ENCODE peak calls at places on chromosome 18, in eight cellular contexts. Y is cardiac fibroblast, S is HFF-Myc, C is ascending aorta, B is nephron progenitor cell, L is Caco-2, T is neural crest cell, N is lower lobe of right lung. F is an unnamed sample.

GRCh38 chr18:78641689-78642231 is 337.9 kb upstream of the SALL3 start:
- DNase-seq in C (no peak), L (no peak), T (no peak), N (no peak), S (no peak), Y (no peak), B (no peak), F (no peak)

GRCh38 chr18:73316513-73316912 is 448.7 kb upstream of the NETO1 start:
- DNase-seq in T (no peak), L (no peak), S (no peak), B (no peak), C (no peak), Y (no peak), N (no peak), F (no peak)

GRCh38 chr18:54947115-54947514 is 12.1 kb downstream of the CCDC68 start:
- DNase-seq in S (no peak), L (no peak), N (no peak), T (no peak), B (no peak), Y (peak), C (no peak), F (no peak)

GRCh38 chr18:67731853-67732252 is 215.3 kb upstream of the DSEL start:
- DNase-seq in B (no peak), L (no peak), C (no peak), T (no peak), N (no peak), Y (no peak), S (no peak), F (peak)

GRCh38 chr18:13276530-13277520 is 58.3 kb downstream of the LDLRAD4 start:
- DNase-seq in Y (no peak), S (no peak), B (no peak), N (no peak), T (no peak), C (no peak), L (no peak), F (no peak)

GRCh38 chr18:39380823-39381222 is 1815.2 kb upstream of the CELF4 start:
- DNase-seq in N (no peak), L (no peak), C (no peak), T (no peak), S (no peak), B (no peak), Y (no peak), F (no peak)

GRCh38 chr18:79580481-79581171 is 99.0 kb upstream of the CTDP1 start:
- DNase-seq in N (peak), C (no peak), Y (no peak), L (no peak), B (no peak), T (no peak), S (no peak), F (no peak)

GRCh38 chr18:14074187-14074586 is 58.0 kb downstream of the ZNF519 start:
- DNase-seq in S (no peak), Y (no peak), B (no peak), T (no peak), L (peak), N (no peak), C (no peak), F (no peak)

GRCh38 chr18:62596145-62597005 is 73.5 kb downstream of the ZCCHC2 start:
- DNase-seq in B (peak), T (peak), Y (no peak), S (no peak), L (no peak), C (no peak), N (no peak), F (no peak)

GRCh38 chr18:69495338-69495737 is 94.7 kb downstream of the DOK6 start:
- DNase-seq in C (no peak), S (no peak), Y (no peak), B (no peak), T (no peak), L (no peak), N (no peak), F (no peak)

GRCh38 chr18:31606265-31606664 is 14.6 kb downstream of the TTR start:
- DNase-seq in Y (no peak), S (no peak), L (no peak), B (no peak), T (no peak), N (no peak), C (no peak), F (no peak)

GRCh38 chr18:10306779-10307178 is 147.7 kb upstream of the APCDD1 start:
- DNase-seq in N (no peak), Y (no peak), S (no peak), T (no peak), C (no peak), B (no peak), L (no peak), F (no peak)

GRCh38 chr18:13539843-13540535 is 186.4 kb downstream of the FAM210A start:
- DNase-seq in L (no peak), N (no peak), S (no peak), C (no peak), B (no peak), T (no peak), Y (no peak), F (no peak)

GRCh38 chr18:48249841-48250240 is 159.3 kb downstream of the ZBTB7C start:
- DNase-seq in L (no peak), N (no peak), T (no peak), B (no peak), C (no peak), Y (no peak), S (no peak), F (no peak)

GRCh38 chr18:59056706-59057492 is 82.8 kb upstream of the SEC11C start:
- DNase-seq in Y (peak), C (no peak), N (no peak), T (peak), L (no peak), S (peak), B (peak), F (peak)

GRCh38 chr18:59052965-59053960 is 86.4 kb upstream of the SEC11C start:
- DNase-seq in N (no peak), B (no peak), L (peak), C (no peak), T (no peak), Y (peak), S (no peak), F (no peak)

GRCh38 chr18:59054892-59055291 is 84.8 kb upstream of the SEC11C start:
- DNase-seq in L (no peak), N (no peak), Y (peak), B (no peak), S (no peak), T (no peak), C (peak), F (no peak)

GRCh38 chr18:59057493-59057795 is 82.2 kb upstream of the SEC11C start:
- DNase-seq in L (no peak), C (no peak), B (no peak), S (no peak), T (no peak), N (no peak), Y (no peak), F (no peak)

DNA sequence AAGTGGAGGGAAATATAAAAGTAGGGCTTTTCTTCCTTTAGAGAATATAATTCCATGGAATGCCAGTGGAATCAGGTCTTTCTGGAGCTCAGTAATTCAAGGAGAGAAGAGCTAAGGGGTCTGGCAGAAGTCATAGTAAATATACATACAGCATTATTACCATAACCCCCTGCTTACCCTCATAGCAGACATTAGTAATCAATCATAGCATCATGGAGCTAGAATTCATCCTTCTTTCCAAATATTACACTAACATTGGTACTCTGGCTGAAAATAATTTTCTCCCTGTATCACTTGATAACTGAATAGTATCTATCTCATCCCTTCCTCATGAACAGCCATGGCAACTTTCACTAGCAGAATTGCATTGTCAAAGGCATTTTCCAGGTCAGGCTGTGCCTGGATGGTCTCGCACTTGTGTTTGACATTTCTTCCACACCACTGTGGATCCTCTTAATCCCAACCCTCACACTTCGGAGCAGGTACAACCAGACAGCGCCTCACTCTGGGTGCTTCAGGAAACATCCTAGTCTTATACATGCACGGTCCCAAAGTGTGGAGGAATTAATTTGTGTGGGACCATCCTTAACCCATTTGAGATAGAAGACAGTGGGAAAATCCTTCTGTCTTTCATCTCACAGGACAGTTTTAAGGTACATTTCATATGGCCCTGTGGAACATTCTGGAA is 84.2 kb upstream of the SEC11C start:
- DNase-seq in S (no peak), L (no peak), C (no peak), N (no peak), B (no peak), T (no peak), Y (peak), F (no peak)
- TF ChIP-seq CTCF in S (peak), L (no peak), C (peak), N (no peak), B (no peak), T (peak), Y (peak), F (no peak)

GRCh38 chr18:11761553-11761952 is 72.5 kb downstream of the GNAL start:
- DNase-seq in Y (no peak), B (no peak), N (no peak), S (no peak), T (no peak), L (peak), C (no peak), F (no peak)
- TF ChIP-seq CTCF in Y (peak), B (peak), N (no peak), S (no peak), T (peak), L (peak), C (no peak), F (no peak)

GRCh38 chr18:32889620-32890593 is 117.1 kb upstream of the KLHL14 start:
- DNase-seq in Y (no peak), L (no peak), T (no peak), N (no peak), B (no peak), S (no peak), C (no peak), F (no peak)

GRCh38 chr18:32891130-32891529 is 118.3 kb upstream of the KLHL14 start:
- DNase-seq in B (no peak), C (no peak), S (no peak), T (no peak), L (no peak), Y (no peak), N (no peak), F (no peak)

GRCh38 chr18:32896781-32897547 is 124.1 kb upstream of the KLHL14 start:
- DNase-seq in C (no peak), S (no peak), B (no peak), N (no peak), Y (peak), T (no peak), L (no peak), F (no peak)

GRCh38 chr18:32891797-32892196 is 119.0 kb upstream of the KLHL14 start:
- DNase-seq in L (no peak), T (no peak), Y (no peak), C (no peak), N (no peak), B (no peak), S (no peak), F (no peak)

DNA sequence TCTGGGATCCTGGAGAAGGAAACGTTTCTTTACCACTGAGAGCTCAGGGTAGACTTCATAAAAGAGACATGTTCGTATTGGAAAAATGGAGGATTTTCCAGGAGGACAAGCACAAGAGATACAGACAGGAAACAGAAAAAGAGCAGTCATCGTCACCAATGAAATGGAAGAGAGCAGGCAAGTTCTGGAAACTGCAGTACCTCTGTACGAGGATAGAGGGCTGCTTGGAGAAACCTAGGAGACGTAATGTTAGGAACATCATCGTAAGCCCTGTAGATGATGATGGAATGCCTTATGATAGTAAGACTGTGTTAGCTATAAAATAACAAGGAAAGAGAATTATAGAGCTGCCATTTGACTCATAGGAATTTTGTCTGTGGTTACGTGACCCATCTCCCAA is 121.1 kb upstream of the KLHL14 start:
- DNase-seq in Y (no peak), S (no peak), T (no peak), N (no peak), L (peak), C (no peak), B (no peak), F (no peak)
- TF ChIP-seq CTCF in Y (peak), S (peak), T (peak), N (no peak), L (no peak), C (no peak), B (peak), F (peak)

GRCh38 chr18:63779386-63779785 is 4.2 kb downstream of the SERPINB7 start:
- DNase-seq in S (no peak), Y (no peak), T (no peak), B (no peak), C (no peak), N (no peak), L (no peak), F (no peak)

GRCh38 chr18:63787673-63788072 is 12.5 kb downstream of the SERPINB7 start:
- DNase-seq in S (no peak), Y (no peak), B (no peak), C (no peak), L (no peak), T (no peak), N (no peak), F (no peak)

GRCh38 chr18:63785031-63785430 is 9.8 kb downstream of the SERPINB7 start:
- DNase-seq in Y (no peak), L (no peak), C (no peak), N (no peak), S (no peak), B (no peak), T (no peak), F (no peak)

GRCh38 chr18:63788447-63789096 is 13.4 kb downstream of the SERPINB7 start:
- DNase-seq in C (no peak), N (no peak), L (no peak), S (peak), T (no peak), Y (peak), B (no peak), F (peak)

GRCh38 chr18:63783394-63783793 is 8.2 kb downstream of the SERPINB7 start:
- DNase-seq in L (peak), N (no peak), B (no peak), C (no peak), Y (no peak), T (no peak), S (no peak), F (no peak)
- TF ChIP-seq CTCF in L (no peak), N (no peak), B (no peak), C (no peak), Y (no peak), T (no peak), S (no peak), F (no peak)

GRCh38 chr18:21192308-21192624 is 49.8 kb upstream of the GREB1L start:
- DNase-seq in L (no peak), Y (no peak), B (no peak), T (no peak), C (no peak), N (no peak), S (no peak), F (no peak)
- TF ChIP-seq CTCF in L (no peak), Y (no peak), B (no peak), T (peak), C (no peak), N (no peak), S (no peak), F (no peak)

GRCh38 chr18:34321075-34321474 is 96.4 kb upstream of the NOL4 start:
- DNase-seq in L (no peak), T (no peak), N (no peak), S (no peak), Y (no peak), B (no peak), C (no peak), F (no peak)

GRCh38 chr18:34320267-34320666 is 95.6 kb upstream of the NOL4 start:
- DNase-seq in T (no peak), L (no peak), C (no peak), B (no peak), Y (no peak), N (no peak), S (no peak), F (no peak)

GRCh38 chr18:34322365-34323289 is 97.9 kb upstream of the NOL4 start:
- DNase-seq in N (peak), S (no peak), T (peak), L (peak), B (peak), Y (peak), C (no peak), F (peak)
- TF ChIP-seq CTCF in N (peak), S (peak), T (peak), L (no peak), B (peak), Y (peak), C (peak), F (peak)